ENCODE peak calls at places on chromosomes 11 and 22, in nine cellular contexts. Y is GM23338; M is mucosa of descending colon; R is activated B cell treated with CpG ODN at 0.5 μM for 24 hours; O is upper lobe of left lung; W is CD4-positive, alpha-beta T cell; E is AG09319; I is AG04450; J is GM20000. A is an unnamed sample.

GRCh38 chr22:32995335-32995734 is 62.8 kb downstream of the SYN3 start:
- DNase-seq in O (no peak), Y (no peak), E (no peak), I (no peak), M (no peak), J (no peak), R (no peak), W (no peak), A (no peak)

GRCh38 chr11:19437760-19438159 is 197.0 kb upstream of the E2F8 start:
- DNase-seq in W (no peak), J (no peak), E (no peak), M (no peak), Y (no peak), R (no peak), O (no peak), I (peak), A (no peak)

GRCh38 chr11:35873721-35874120 is 70.1 kb upstream of the LDLRAD3 start:
- DNase-seq in M (no peak), R (no peak), I (no peak), W (no peak), O (no peak), E (no peak), J (no peak), Y (no peak), A (no peak)

GRCh38 chr22:34608716-34609115 is 457.2 kb upstream of the ISX start:
- DNase-seq in E (no peak), W (no peak), R (no peak), M (no peak), J (no peak), I (no peak), O (no peak), Y (no peak), A (no peak)

GRCh38 chr11:2780850-2781412 is 81.1 kb upstream of the KCNQ1OT1 start:
- DNase-seq in I (no peak), M (no peak), E (no peak), R (peak), Y (no peak), O (no peak), W (no peak), J (no peak), A (no peak)

GRCh38 chr22:49833340-49834007 is 5.8 kb upstream of the BRD1 start:
- DNase-seq in M (no peak), W (no peak), R (no peak), J (no peak), Y (no peak), I (no peak), O (no peak), E (no peak), A (no peak)

GRCh38 chr11:94650756-94651155 is 83.6 kb downstream of the PIWIL4 start:
- DNase-seq in O (no peak), E (peak), J (no peak), Y (no peak), W (no peak), R (no peak), M (no peak), I (peak), A (peak)

GRCh38 chr11:91984033-91984568 is 240.5 kb upstream of the FAT3 start:
- DNase-seq in Y (no peak), E (no peak), I (no peak), J (no peak), R (no peak), M (no peak), W (no peak), O (no peak), A (no peak)

GRCh38 chr11:19935507-19935906 is 222.9 kb downstream of the NAV2 start:
- DNase-seq in J (no peak), Y (peak), E (no peak), O (no peak), M (no peak), I (no peak), W (no peak), R (no peak), A (no peak)

GRCh38 chr11:102154806-102155205 is 44.6 kb downstream of the YAP1 start:
- DNase-seq in E (no peak), J (no peak), W (no peak), I (no peak), R (no peak), M (no peak), Y (no peak), O (no peak), A (no peak)

GRCh38 chr11:64969209-64969608 is 2.7 kb downstream of the MAJIN start:
- DNase-seq in Y (no peak), W (no peak), J (no peak), I (peak), R (no peak), E (no peak), M (no peak), O (no peak), A (no peak)

DNA sequence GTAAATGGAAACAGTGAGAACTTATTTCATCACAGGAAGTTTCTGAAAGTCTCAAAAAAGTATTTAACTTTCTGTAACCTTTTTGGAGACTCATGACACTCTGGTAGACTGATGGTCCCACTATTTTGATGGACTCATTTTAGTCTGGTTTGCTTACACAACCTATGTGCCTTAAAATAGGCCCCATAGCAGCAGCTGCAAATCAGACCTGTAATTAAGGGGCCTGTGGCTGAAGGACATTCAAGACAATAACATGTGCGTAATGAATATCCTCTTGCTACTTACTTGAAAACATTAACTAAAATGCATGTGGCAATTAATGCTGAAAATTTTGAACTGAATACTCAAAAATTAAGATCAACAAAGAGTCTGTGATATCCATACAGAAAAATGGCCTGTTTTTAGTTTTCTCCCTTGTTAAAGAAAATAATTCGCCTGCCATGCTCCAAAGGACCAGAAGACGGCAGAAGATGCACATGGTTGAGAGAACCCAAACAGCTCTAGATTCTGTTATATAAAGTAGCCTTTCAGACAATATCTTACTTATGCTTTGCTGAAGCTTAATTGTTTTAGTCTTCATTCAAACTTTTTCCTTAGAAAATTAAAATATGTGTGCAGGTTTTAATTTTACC is 568.5 kb downstream of the KCNA4 start:
- DNase-seq in Y (peak), E (no peak), J (peak), M (no peak), R (no peak), W (no peak), O (no peak), I (no peak), A (no peak)
- TF ChIP-seq CTCF in Y (peak), E (peak), J (no peak), M (no peak), R (no peak), W (no peak), O (peak), I (peak), A (peak)

DNA sequence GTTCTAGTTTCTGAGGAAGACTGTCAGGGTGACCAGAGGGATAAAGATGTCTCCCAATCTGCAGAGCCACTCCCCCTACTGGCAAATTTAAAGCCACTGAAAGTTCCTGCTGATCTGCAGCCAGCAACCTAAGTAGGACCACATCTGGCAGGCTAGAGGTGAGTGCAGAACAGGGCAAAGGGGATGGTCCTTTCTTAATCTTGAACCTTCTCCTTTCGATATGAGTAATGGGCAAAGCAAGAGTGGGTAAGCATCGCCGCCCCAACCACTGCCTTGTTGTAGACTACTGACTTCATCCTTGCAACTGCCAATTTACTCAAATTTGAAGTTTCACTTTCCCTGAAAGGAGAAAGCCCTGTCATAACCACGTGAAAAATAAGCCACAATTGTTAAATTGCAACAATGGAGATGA is 30.7 kb downstream of the SCUBE2 start:
- DNase-seq in R (no peak), W (no peak), E (no peak), I (no peak), M (no peak), Y (peak), J (peak), O (no peak), A (no peak)
- TF ChIP-seq CTCF in R (no peak), W (no peak), E (peak), I (peak), M (no peak), Y (peak), J (peak), O (peak), A (peak)

DNA sequence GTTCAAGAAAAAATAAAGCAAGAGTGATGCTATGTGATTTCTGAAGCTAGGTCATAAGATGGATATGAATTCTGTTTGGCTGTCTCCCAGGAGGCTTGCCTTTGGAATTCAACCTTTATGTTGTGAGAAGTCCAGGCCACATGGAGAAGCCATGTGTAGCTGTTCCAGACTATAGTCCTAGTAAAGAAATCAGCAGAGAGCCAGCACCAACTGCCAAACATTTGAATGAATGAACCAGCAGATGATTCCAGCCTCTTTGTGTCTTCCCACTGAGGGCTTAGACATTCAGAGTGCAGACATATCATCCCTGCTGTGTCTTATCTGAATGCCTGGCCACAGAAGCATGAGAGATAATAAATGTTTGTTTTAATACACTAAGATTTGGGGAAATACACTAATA is 1150.6 kb downstream of the DLG2 start:
- DNase-seq in W (no peak), J (no peak), O (no peak), R (no peak), E (no peak), Y (no peak), I (no peak), M (no peak), A (no peak)
- TF ChIP-seq CTCF in W (no peak), J (no peak), O (no peak), R (no peak), E (no peak), Y (no peak), I (no peak), M (no peak), A (no peak)

GRCh38 chr11:118114266-118114665 is 27.5 kb upstream of the SMIM35 start:
- DNase-seq in W (no peak), M (no peak), Y (no peak), E (no peak), R (no peak), J (no peak), O (no peak), I (no peak), A (no peak)
- TF ChIP-seq CTCF in W (no peak), M (no peak), Y (peak), E (no peak), R (no peak), J (no peak), O (no peak), I (no peak), A (no peak)

DNA sequence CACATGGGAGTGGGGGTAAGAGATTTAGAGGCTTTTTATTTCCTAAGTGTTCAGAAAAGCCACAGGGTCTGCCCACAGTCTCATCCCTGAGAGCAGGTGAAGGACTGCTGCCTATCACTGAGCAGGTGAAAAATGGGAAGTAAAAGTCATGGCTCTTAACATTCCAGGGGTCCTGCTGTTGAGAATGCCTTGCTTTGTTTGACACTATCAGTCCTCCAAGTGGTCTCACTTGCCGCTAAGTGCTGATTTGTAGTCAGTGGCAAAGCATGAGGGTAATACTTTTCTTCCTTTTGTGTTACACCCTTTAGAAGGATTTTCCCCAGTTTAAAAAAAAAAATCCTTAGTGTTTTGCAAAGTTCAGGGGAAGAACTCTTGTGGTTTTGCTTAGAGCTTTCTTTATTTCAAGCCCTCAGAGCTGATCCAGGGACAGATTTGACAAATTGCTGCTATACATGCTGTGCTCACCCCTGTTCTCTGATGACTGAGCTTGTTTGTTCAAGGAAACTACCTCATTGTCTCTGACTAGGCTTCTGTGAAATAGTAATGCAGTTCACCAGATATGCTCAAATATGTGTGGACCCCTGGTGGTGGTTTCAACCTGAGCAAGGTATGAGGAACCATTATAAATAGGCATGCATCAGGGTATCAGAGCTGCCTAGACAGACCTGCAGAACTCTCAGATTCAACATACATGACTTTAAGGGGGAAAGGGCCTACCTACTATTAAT is 141.0 kb downstream of the ARHGAP42 start:
- DNase-seq in W (no peak), R (no peak), M (no peak), I (peak), Y (peak), E (no peak), O (no peak), J (peak), A (no peak)
- TF ChIP-seq CTCF in W (no peak), R (no peak), M (no peak), I (peak), Y (peak), E (peak), O (no peak), J (no peak), A (peak)

DNA sequence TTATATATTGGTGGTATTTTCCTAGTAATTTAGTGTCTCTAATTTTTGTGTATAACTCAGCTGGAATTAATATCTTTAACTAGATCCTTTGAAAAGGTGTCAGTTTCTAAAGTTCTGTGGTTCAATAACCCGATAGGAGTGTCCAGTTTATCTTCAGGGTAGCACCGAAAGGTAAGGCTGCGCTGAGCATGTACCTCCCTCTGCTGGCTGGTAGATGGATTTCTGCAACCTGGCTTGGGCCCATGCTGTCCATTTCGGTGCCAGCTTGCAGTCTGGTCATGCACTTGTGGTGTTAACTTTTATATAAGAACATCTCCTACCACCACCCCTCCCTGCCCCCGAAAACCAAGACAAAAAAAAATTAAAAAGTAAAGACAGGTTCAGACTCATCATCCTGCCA is 24.7 kb downstream of the EXT2 start:
- DNase-seq in W (no peak), J (no peak), O (no peak), E (no peak), I (no peak), R (no peak), Y (peak), M (no peak), A (no peak)
- TF ChIP-seq CTCF in W (no peak), J (no peak), O (no peak), E (peak), I (peak), R (no peak), Y (peak), M (no peak), A (peak)

GRCh38 chr22:25702046-25702445 is 39.9 kb upstream of the MYO18B start:
- DNase-seq in O (no peak), E (no peak), J (peak), M (no peak), R (no peak), Y (no peak), W (no peak), I (no peak), A (no peak)
- TF ChIP-seq CTCF in O (no peak), E (peak), J (no peak), M (no peak), R (no peak), Y (no peak), W (no peak), I (peak), A (peak)

GRCh38 chr11:93536346-93536871 is 6.8 kb downstream of the SMCO4 start:
- DNase-seq in J (no peak), R (no peak), E (no peak), O (no peak), I (no peak), Y (no peak), M (no peak), W (no peak), A (no peak)
- TF ChIP-seq CTCF in J (no peak), R (no peak), E (no peak), O (no peak), I (no peak), Y (no peak), M (no peak), W (no peak), A (peak)

A was measured in type B pancreatic cell.